ENCODE peak calls at places on chromosome 19, in six cellular contexts. O is H1, G is mesendoderm, Q is trophoblast cell, C is IMR-90, A is mesenchymal stem cell. R is an unnamed sample.

GRCh38 chr19:40219721-40220276 is 1.6 kb upstream of the TTC9B start:
- DNase-seq in Q (peak; percentile 37), A (peak; percentile 87), C (peak; percentile 76), G (no peak), O (no peak), R (no peak)

GRCh38 chr19:27679399-27679798 is 1533.6 kb downstream of the UQCRFS1 start:
- DNase-seq in G (no peak), O (no peak), A (no peak), Q (no peak), C (no peak), R (no peak)

GRCh38 chr19:39341122-39341719 is 1.0 kb upstream of the SAMD4B start:
- DNase-seq in A (no peak), G (no peak), O (no peak), Q (peak; percentile 45), C (no peak), R (no peak)

GRCh38 chr19:35307990-35308389 is 16.0 kb downstream of the MAG start:
- DNase-seq in Q (no peak), A (no peak), O (no peak), C (no peak), G (no peak), R (no peak)

GRCh38 chr19:30752201-30752600 is 380.0 kb downstream of the ZNF536 start:
- DNase-seq in C (no peak), Q (no peak), O (no peak), G (no peak), A (no peak), R (no peak)

GRCh38 chr19:30083701-30084156 is 141.7 kb downstream of the URI1 start:
- DNase-seq in G (no peak), Q (no peak), O (no peak), C (no peak), A (no peak), R (no peak)

GRCh38 chr19:41701401-41702075 is 6.9 kb upstream of the CEACAM5 start:
- DNase-seq in Q (no peak), C (no peak), G (no peak), O (no peak), A (no peak), R (no peak)

GRCh38 chr19:16588089-16588823 is 16.0 kb upstream of the SLC35E1 start:
- DNase-seq in O (no peak), A (no peak), Q (peak; percentile 50), C (peak; percentile 19), G (no peak), R (no peak)

GRCh38 chr19:45113628-45114027 is 20.6 kb downstream of the PPP1R37 start:
- DNase-seq in O (no peak), C (no peak), A (no peak), G (no peak), Q (no peak), R (no peak)

GRCh38 chr19:4723465-4724251 is at the start of gene DPP9:
- DNase-seq in C (peak; percentile 98), Q (peak; percentile 99), A (peak; percentile 98), G (peak; percentile 99), O (peak; percentile 98), R (peak; percentile 100)

GRCh38 chr19:38713227-38713649 is 31.0 kb downstream of the CAPN12 start:
- DNase-seq in O (no peak), A (no peak), C (peak; percentile 56), Q (no peak), G (no peak), R (no peak)

GRCh38 chr19:3606174-3606689 is 443 bp downstream of the TBXA2R start:
- DNase-seq in A (no peak), G (peak; percentile 34), Q (peak; percentile 23), O (no peak), C (no peak), R (no peak)

GRCh38 chr19:33124207-33125098 is 7.5 kb upstream of the WDR88 start:
- DNase-seq in Q (no peak), C (no peak), G (peak; percentile 92), A (no peak), O (no peak), R (no peak)

GRCh38 chr19:16057062-16057461 is 19.2 kb upstream of the TPM4 start:
- DNase-seq in A (no peak), O (no peak), Q (no peak), G (no peak), C (no peak), R (no peak)

GRCh38 chr19:41619018-41619571 is 7.8 kb downstream of the CEACAM4 start:
- DNase-seq in O (no peak), A (no peak), Q (no peak), C (no peak), G (no peak), R (no peak)

GRCh38 chr19:10762656-10763055 is 44.8 kb downstream of the DNM2 start:
- DNase-seq in O (no peak), A (no peak), G (peak; percentile 50), C (no peak), Q (peak; percentile 49), R (no peak)

GRCh38 chr19:11483176-11484111 is 2.6 kb upstream of the ELAVL3 start:
- DNase-seq in A (no peak), Q (no peak), O (no peak), G (no peak), C (no peak), R (no peak)

GRCh38 chr19:14577885-14578427 is 4.9 kb upstream of the CLEC17A start:
- DNase-seq in O (no peak), Q (peak; percentile 16), A (no peak), C (no peak), G (no peak), R (no peak)
- H3K4me1 ChIP-seq in O (no peaks in the 10 kb centered on the region), Q (no peaks in the 10 kb centered on the region), A (peaks cover 1% of the 10 kb centered on the region), C (no peaks in the 10 kb centered on the region), G (no peaks in the 10 kb centered on the region), R (no peaks in the 10 kb centered on the region)

GRCh38 chr19:2567996-2568395 is 92.1 kb downstream of the GADD45B start:
- DNase-seq in C (no peak), A (no peak), Q (no peak), O (no peak), G (no peak), R (no peak)
- H4K8ac ChIP-seq in C (no peak overlapping the region), A (no peak overlapping the region), Q (no peak overlapping the region), O (no peak overlapping the region), G (no peak overlapping the region), R (no peak overlapping the region)

GRCh38 chr19:1472227-1473055 is 6.6 kb downstream of the C19orf25 start:
- DNase-seq in C (no peak), A (no peak), O (no peak), G (no peak), Q (no peak), R (no peak)

GRCh38 chr19:1470864-1471513 is 8.0 kb downstream of the C19orf25 start:
- DNase-seq in A (no peak), O (no peak), Q (peak; percentile 56), C (no peak), G (peak; percentile 66), R (peak; percentile 74)

GRCh38 chr19:1469936-1470863 is 8.8 kb downstream of the C19orf25 start:
- DNase-seq in C (no peak), Q (peak; percentile 56), O (no peak), G (peak; percentile 71), A (no peak), R (peak; percentile 83)

GRCh38 chr19:1473056-1473400 is 6.0 kb downstream of the C19orf25 start:
- DNase-seq in Q (no peak), G (no peak), O (no peak), C (no peak), A (no peak), R (no peak)

DNA sequence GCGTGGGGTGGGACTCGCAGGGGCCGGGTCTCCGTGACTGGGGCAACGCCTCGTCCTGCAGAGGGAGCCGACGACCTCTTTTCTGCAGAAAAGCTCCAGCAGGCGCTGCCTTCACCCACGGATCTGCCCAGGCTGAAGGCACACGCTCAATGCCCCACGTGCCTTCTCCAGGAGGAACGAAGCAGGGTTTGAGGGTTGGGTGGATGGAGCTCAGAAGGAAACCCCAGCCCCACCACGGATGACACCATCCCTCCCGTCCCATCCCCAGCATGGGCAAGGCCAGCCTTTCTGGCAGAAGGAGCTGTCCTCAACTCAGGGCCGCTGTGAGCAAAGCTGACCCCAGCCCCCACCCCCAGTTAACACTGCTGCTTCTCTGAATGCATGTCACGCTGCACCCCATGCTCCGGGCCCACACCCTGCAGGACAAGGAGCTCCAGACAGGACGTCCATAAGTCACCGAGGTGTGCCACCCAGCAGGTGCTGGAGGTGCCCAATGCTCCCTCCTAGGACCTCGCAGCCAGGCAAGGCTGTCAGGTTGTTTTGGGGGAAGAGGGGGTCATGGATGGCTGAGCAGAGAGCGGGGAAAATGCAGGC is 7.4 kb downstream of the C19orf25 start:
- DNase-seq in G (no peak), Q (no peak), A (no peak), C (no peak), O (no peak), R (no peak)
- H3K4me3 ChIP-seq in G (no peak overlapping the region), Q (no peak overlapping the region), A (no peak overlapping the region), C (no peak overlapping the region), O (peak overlapping the region; percentile 56), R (no peak overlapping the region)

DNA sequence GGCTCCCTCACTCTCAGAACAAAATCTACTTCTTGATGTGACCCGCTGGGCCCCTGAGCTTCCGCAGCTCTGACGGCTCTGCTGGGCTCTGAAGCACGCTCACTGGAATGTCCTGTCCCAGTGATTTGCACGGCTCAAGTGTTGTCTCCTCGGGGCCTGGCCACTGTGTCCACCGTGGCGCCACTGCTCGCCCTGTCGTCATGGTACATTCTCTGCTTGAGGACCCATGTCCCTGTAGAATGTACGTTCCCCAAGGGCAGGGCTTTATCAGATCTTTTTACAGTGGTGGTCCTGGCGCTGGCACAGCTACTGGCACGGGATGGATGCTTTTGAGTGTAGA is 12.1 kb downstream of the KLHL26 start:
- DNase-seq in G (no peak), C (no peak), Q (peak; percentile 58), A (peak; percentile 74), O (no peak), R (no peak)
- H3K4me1 ChIP-seq in G (no peaks in the 10 kb centered on the region), C (peaks cover 37% of the 10 kb centered on the region), Q (no peaks in the 10 kb centered on the region), A (peaks cover 48% of the 10 kb centered on the region), O (peaks cover 2% of the 10 kb centered on the region), R (peaks cover 51% of the 10 kb centered on the region)